ENCODE peak calls at places on chromosomes 1 and 21, in eight cellular contexts. One of them, this sample, is unnamed.

GRCh38 chr1:13725714-13726175 is 25.8 kb downstream of the PRDM2 start:
- DNase-seq in choroid plexus epithelial cell: peak
- DNase-seq in Caki2: no peak
- DNase-seq in endothelial cell: peak
- DNase-seq in NCI-H2081 treated with DMSO at 0.1 percent for 48 hours: no peak
- DNase-seq in H9: no peak
- DNase-seq in dorsolateral prefrontal cortex: no peak
- DNase-seq in NCI-H1105 treated with DMSO at 0.1 percent for 48 hours: peak
- DNase-seq in this sample: peak

GRCh38 chr1:29521846-29522580 is 285.7 kb downstream of the PTPRU start:
- DNase-seq in H9: peak
- DNase-seq in choroid plexus epithelial cell: no peak
- DNase-seq in NCI-H2081 treated with DMSO at 0.1 percent for 48 hours: no peak
- DNase-seq in endothelial cell: no peak
- DNase-seq in dorsolateral prefrontal cortex: peak
- DNase-seq in Caki2: no peak
- DNase-seq in NCI-H1105 treated with DMSO at 0.1 percent for 48 hours: no peak
- DNase-seq in this sample: no peak

GRCh38 chr21:42959754-42960153 is 14.6 kb upstream of the PKNOX1 start:
- DNase-seq in endothelial cell: no peak
- DNase-seq in Caki2: no peak
- DNase-seq in H9: peak
- DNase-seq in NCI-H2081 treated with DMSO at 0.1 percent for 48 hours: no peak
- DNase-seq in choroid plexus epithelial cell: no peak
- DNase-seq in NCI-H1105 treated with DMSO at 0.1 percent for 48 hours: no peak
- DNase-seq in dorsolateral prefrontal cortex: no peak
- DNase-seq in this sample: no peak

GRCh38 chr1:24769656-24770651 is 24.7 kb downstream of the CLIC4 start:
- DNase-seq in NCI-H2081 treated with DMSO at 0.1 percent for 48 hours: no peak
- DNase-seq in Caki2: peak
- DNase-seq in endothelial cell: no peak
- DNase-seq in choroid plexus epithelial cell: peak
- DNase-seq in dorsolateral prefrontal cortex: no peak
- DNase-seq in NCI-H1105 treated with DMSO at 0.1 percent for 48 hours: no peak
- DNase-seq in H9: no peak
- DNase-seq in this sample: peak

GRCh38 chr1:205321109-205321958 is at the start of gene NUAK2:
- DNase-seq in NCI-H2081 treated with DMSO at 0.1 percent for 48 hours: peak
- DNase-seq in Caki2: peak
- DNase-seq in dorsolateral prefrontal cortex: peak
- DNase-seq in choroid plexus epithelial cell: peak
- DNase-seq in endothelial cell: peak
- DNase-seq in NCI-H1105 treated with DMSO at 0.1 percent for 48 hours: peak
- DNase-seq in H9: peak
- DNase-seq in this sample: peak

GRCh38 chr1:6128276-6129081 is 51.6 kb downstream of the CHD5 start:
- DNase-seq in dorsolateral prefrontal cortex: no peak
- DNase-seq in choroid plexus epithelial cell: no peak
- DNase-seq in Caki2: no peak
- DNase-seq in H9: no peak
- DNase-seq in endothelial cell: no peak
- DNase-seq in NCI-H2081 treated with DMSO at 0.1 percent for 48 hours: no peak
- DNase-seq in NCI-H1105 treated with DMSO at 0.1 percent for 48 hours: no peak
- DNase-seq in this sample: no peak

GRCh38 chr1:173475564-173476196 is 1.5 kb upstream of the PRDX6 start:
- DNase-seq in NCI-H2081 treated with DMSO at 0.1 percent for 48 hours: no peak
- DNase-seq in Caki2: peak
- DNase-seq in H9: no peak
- DNase-seq in NCI-H1105 treated with DMSO at 0.1 percent for 48 hours: no peak
- DNase-seq in dorsolateral prefrontal cortex: no peak
- DNase-seq in choroid plexus epithelial cell: peak
- DNase-seq in endothelial cell: no peak
- DNase-seq in this sample: peak

GRCh38 chr1:27147842-27148518 is 6.9 kb downstream of the SLC9A1 start:
- DNase-seq in NCI-H1105 treated with DMSO at 0.1 percent for 48 hours: no peak
- DNase-seq in choroid plexus epithelial cell: no peak
- DNase-seq in dorsolateral prefrontal cortex: no peak
- DNase-seq in H9: no peak
- DNase-seq in NCI-H2081 treated with DMSO at 0.1 percent for 48 hours: no peak
- DNase-seq in Caki2: no peak
- DNase-seq in endothelial cell: no peak
- DNase-seq in this sample: no peak

GRCh38 chr1:78009836-78010235 is 5.1 kb downstream of the DNAJB4 start:
- DNase-seq in NCI-H2081 treated with DMSO at 0.1 percent for 48 hours: no peak
- DNase-seq in endothelial cell: no peak
- DNase-seq in Caki2: no peak
- DNase-seq in choroid plexus epithelial cell: no peak
- DNase-seq in H9: no peak
- DNase-seq in dorsolateral prefrontal cortex: no peak
- DNase-seq in NCI-H1105 treated with DMSO at 0.1 percent for 48 hours: no peak
- DNase-seq in this sample: no peak

GRCh38 chr1:20093940-20094391 is 24.0 kb downstream of the PLA2G5 start:
- DNase-seq in H9: no peak
- DNase-seq in NCI-H1105 treated with DMSO at 0.1 percent for 48 hours: no peak
- DNase-seq in Caki2: no peak
- DNase-seq in NCI-H2081 treated with DMSO at 0.1 percent for 48 hours: no peak
- DNase-seq in endothelial cell: no peak
- DNase-seq in dorsolateral prefrontal cortex: no peak
- DNase-seq in choroid plexus epithelial cell: no peak
- DNase-seq in this sample: peak

GRCh38 chr21:39863111-39863510 is 4.1 kb upstream of the PCP4 start:
- DNase-seq in choroid plexus epithelial cell: no peak
- DNase-seq in Caki2: peak
- DNase-seq in NCI-H1105 treated with DMSO at 0.1 percent for 48 hours: peak
- DNase-seq in H9: no peak
- DNase-seq in endothelial cell: no peak
- DNase-seq in NCI-H2081 treated with DMSO at 0.1 percent for 48 hours: no peak
- DNase-seq in dorsolateral prefrontal cortex: no peak
- DNase-seq in this sample: peak

GRCh38 chr1:167876597-167877175 is 37.2 kb downstream of the ADCY10 start:
- DNase-seq in endothelial cell: no peak
- DNase-seq in Caki2: no peak
- DNase-seq in NCI-H2081 treated with DMSO at 0.1 percent for 48 hours: no peak
- DNase-seq in H9: no peak
- DNase-seq in choroid plexus epithelial cell: no peak
- DNase-seq in dorsolateral prefrontal cortex: no peak
- DNase-seq in NCI-H1105 treated with DMSO at 0.1 percent for 48 hours: no peak
- DNase-seq in this sample: no peak

GRCh38 chr1:46136711-46137110 is 4.3 kb upstream of the PIK3R3 start:
- DNase-seq in Caki2: no peak
- DNase-seq in NCI-H2081 treated with DMSO at 0.1 percent for 48 hours: peak
- DNase-seq in endothelial cell: no peak
- DNase-seq in dorsolateral prefrontal cortex: no peak
- DNase-seq in H9: no peak
- DNase-seq in choroid plexus epithelial cell: no peak
- DNase-seq in NCI-H1105 treated with DMSO at 0.1 percent for 48 hours: no peak
- DNase-seq in this sample: no peak

GRCh38 chr1:230760360-230760827 is 13.2 kb downstream of the CAPN9 start:
- DNase-seq in NCI-H1105 treated with DMSO at 0.1 percent for 48 hours: no peak
- DNase-seq in choroid plexus epithelial cell: no peak
- DNase-seq in NCI-H2081 treated with DMSO at 0.1 percent for 48 hours: no peak
- DNase-seq in H9: peak
- DNase-seq in Caki2: no peak
- DNase-seq in dorsolateral prefrontal cortex: no peak
- DNase-seq in endothelial cell: no peak
- DNase-seq in this sample: no peak

GRCh38 chr21:35239811-35240219 is 190.7 kb upstream of the RUNX1 start:
- DNase-seq in Caki2: peak
- DNase-seq in NCI-H2081 treated with DMSO at 0.1 percent for 48 hours: peak
- DNase-seq in dorsolateral prefrontal cortex: no peak
- DNase-seq in choroid plexus epithelial cell: no peak
- DNase-seq in H9: no peak
- DNase-seq in endothelial cell: no peak
- DNase-seq in NCI-H1105 treated with DMSO at 0.1 percent for 48 hours: peak
- DNase-seq in this sample: no peak

GRCh38 chr1:7960165-7960564 is 1.3 kb upstream of the PARK7 start:
- DNase-seq in Caki2: no peak
- DNase-seq in choroid plexus epithelial cell: no peak
- DNase-seq in NCI-H2081 treated with DMSO at 0.1 percent for 48 hours: no peak
- DNase-seq in endothelial cell: no peak
- DNase-seq in NCI-H1105 treated with DMSO at 0.1 percent for 48 hours: no peak
- DNase-seq in H9: no peak
- DNase-seq in dorsolateral prefrontal cortex: no peak
- DNase-seq in this sample: no peak

GRCh38 chr1:89922911-89923310 is 72.0 kb upstream of the ZNF326 start:
- DNase-seq in endothelial cell: no peak
- DNase-seq in NCI-H1105 treated with DMSO at 0.1 percent for 48 hours: no peak
- DNase-seq in NCI-H2081 treated with DMSO at 0.1 percent for 48 hours: no peak
- DNase-seq in Caki2: no peak
- DNase-seq in H9: no peak
- DNase-seq in choroid plexus epithelial cell: no peak
- DNase-seq in dorsolateral prefrontal cortex: no peak
- DNase-seq in this sample: no peak

GRCh38 chr1:237702161-237702560 is 188.6 kb downstream of the ZP4 start:
- DNase-seq in dorsolateral prefrontal cortex: no peak
- DNase-seq in H9: no peak
- DNase-seq in NCI-H1105 treated with DMSO at 0.1 percent for 48 hours: peak
- DNase-seq in choroid plexus epithelial cell: no peak
- DNase-seq in endothelial cell: no peak
- DNase-seq in Caki2: no peak
- DNase-seq in NCI-H2081 treated with DMSO at 0.1 percent for 48 hours: no peak
- DNase-seq in this sample: no peak

GRCh38 chr1:80882552-80882951 is 918.2 kb upstream of the ADGRL2 start:
- DNase-seq in H9: no peak
- DNase-seq in dorsolateral prefrontal cortex: no peak
- DNase-seq in endothelial cell: no peak
- DNase-seq in NCI-H1105 treated with DMSO at 0.1 percent for 48 hours: no peak
- DNase-seq in Caki2: peak
- DNase-seq in NCI-H2081 treated with DMSO at 0.1 percent for 48 hours: no peak
- DNase-seq in choroid plexus epithelial cell: peak
- DNase-seq in this sample: peak

GRCh38 chr1:62687903-62688686 is at the start of gene DOCK7:
- DNase-seq in endothelial cell: peak
- DNase-seq in choroid plexus epithelial cell: peak
- DNase-seq in H9: peak
- DNase-seq in NCI-H2081 treated with DMSO at 0.1 percent for 48 hours: peak
- DNase-seq in Caki2: peak
- DNase-seq in dorsolateral prefrontal cortex: peak
- DNase-seq in NCI-H1105 treated with DMSO at 0.1 percent for 48 hours: peak
- DNase-seq in this sample: peak

GRCh38 chr1:66355756-66356155 is 178.2 kb upstream of the SGIP1 start:
- DNase-seq in NCI-H2081 treated with DMSO at 0.1 percent for 48 hours: no peak
- DNase-seq in Caki2: no peak
- DNase-seq in dorsolateral prefrontal cortex: no peak
- DNase-seq in H9: no peak
- DNase-seq in choroid plexus epithelial cell: no peak
- DNase-seq in NCI-H1105 treated with DMSO at 0.1 percent for 48 hours: no peak
- DNase-seq in endothelial cell: no peak
- DNase-seq in this sample: no peak

GRCh38 chr1:65505547-65506325 is 85.3 kb downstream of the LEPR start:
- DNase-seq in endothelial cell: no peak
- DNase-seq in choroid plexus epithelial cell: no peak
- DNase-seq in H9: no peak
- DNase-seq in Caki2: no peak
- DNase-seq in dorsolateral prefrontal cortex: no peak
- DNase-seq in NCI-H1105 treated with DMSO at 0.1 percent for 48 hours: no peak
- DNase-seq in NCI-H2081 treated with DMSO at 0.1 percent for 48 hours: no peak
- DNase-seq in this sample: no peak

GRCh38 chr1:201172999-201173610 is 17.5 kb upstream of the IGFN1 start:
- DNase-seq in Caki2: no peak
- DNase-seq in choroid plexus epithelial cell: peak
- DNase-seq in NCI-H2081 treated with DMSO at 0.1 percent for 48 hours: no peak
- DNase-seq in endothelial cell: no peak
- DNase-seq in dorsolateral prefrontal cortex: no peak
- DNase-seq in NCI-H1105 treated with DMSO at 0.1 percent for 48 hours: no peak
- DNase-seq in H9: no peak
- DNase-seq in this sample: peak

This sample was measured in MCF 10A.